ENCODE peak calls at places on chromosome 3, in five cellular contexts. I, C, Z, P and S are unnamed samples.

GRCh38 chr3:95522449-95522848 is 1291.9 kb upstream of the EPHA6 start:
- DNase-seq in I (no peak), C (no peak), Z (no peak), P (no peak), S (no peak)

GRCh38 chr3:149085828-149086231 is 503 bp downstream of the HLTF start:
- DNase-seq in I (no peak), C (peak; percentile 43), Z (peak; percentile 4), P (no peak), S (peak; percentile 30)

GRCh38 chr3:114649331-114649730 is 355.5 kb downstream of the TIGIT start:
- DNase-seq in I (peak; percentile 97), C (no peak), Z (peak; percentile 69), P (no peak), S (no peak)

GRCh38 chr3:37295925-37296324 is 121.5 kb upstream of the LRRFIP2 start:
- DNase-seq in I (no peak), C (no peak), Z (no peak), P (no peak), S (no peak)

GRCh38 chr3:22450785-22451400 is 699.9 kb upstream of the ZNF385D start:
- DNase-seq in I (no peak), C (no peak), Z (no peak), P (peak; percentile 44), S (no peak)

GRCh38 chr3:41304603-41305002 is 105.3 kb downstream of the CTNNB1 start:
- DNase-seq in I (no peak), C (no peak), Z (no peak), P (peak; percentile 52), S (no peak)

GRCh38 chr3:175670572-175670971 is 811.4 kb downstream of the NAALADL2 start:
- DNase-seq in I (no peak), C (no peak), Z (no peak), P (no peak), S (no peak)

GRCh38 chr3:14403636-14404395 is 1.4 kb downstream of the SLC6A6 start:
- DNase-seq in I (no peak), C (peak; percentile 49), Z (peak; percentile 27), P (peak; percentile 57), S (no peak)

GRCh38 chr3:148790370-148790769 is 37.2 kb upstream of the CPB1 start:
- DNase-seq in I (no peak), C (no peak), Z (no peak), P (no peak), S (no peak)

GRCh38 chr3:156694536-156694935 is 20.1 kb downstream of the TIPARP start:
- DNase-seq in I (no peak), C (no peak), Z (no peak), P (no peak), S (no peak)

GRCh38 chr3:162978136-162978535 is 1481.5 kb downstream of the OTOL1 start:
- DNase-seq in I (no peak), C (no peak), Z (no peak), P (no peak), S (no peak)

GRCh38 chr3:40973141-40973540 is 226.2 kb upstream of the CTNNB1 start:
- DNase-seq in I (no peak), C (no peak), Z (no peak), P (no peak), S (no peak)

GRCh38 chr3:27485853-27486252 is 1.7 kb upstream of the SLC4A7 start:
- DNase-seq in I (no peak), C (no peak), Z (no peak), P (no peak), S (no peak)

GRCh38 chr3:190322604-190323240 is 476 bp upstream of the CLDN1 start:
- DNase-seq in I (no peak), C (no peak), Z (no peak), P (no peak), S (no peak)

GRCh38 chr3:126683506-126683905 is 20.5 kb upstream of the CHCHD6 start:
- DNase-seq in I (no peak), C (no peak), Z (no peak), P (peak; percentile 68), S (no peak)

GRCh38 chr3:140954576-140954975 is 12.9 kb downstream of the SLC25A36 start:
- DNase-seq in I (no peak), C (no peak), Z (no peak), P (no peak), S (no peak)

GRCh38 chr3:13303410-13303809 is 116.7 kb downstream of the NUP210 start:
- DNase-seq in I (no peak), C (no peak), Z (no peak), P (no peak), S (no peak)

GRCh38 chr3:114879059-114880031 is 267.7 kb downstream of the ZBTB20 start:
- DNase-seq in I (peak; percentile 86), C (no peak), Z (no peak), P (no peak), S (no peak)

GRCh38 chr3:28556195-28556594 is 207.6 kb upstream of the AZI2 start:
- DNase-seq in I (no peak), C (no peak), Z (no peak), P (no peak), S (no peak)

GRCh38 chr3:156620260-156620659 is 54.1 kb upstream of the TIPARP start:
- DNase-seq in I (no peak), C (peak; percentile 55), Z (peak; percentile 50), P (no peak), S (no peak)

GRCh38 chr3:191737742-191738141 is 276.8 kb downstream of the PYDC2 start:
- DNase-seq in I (no peak), C (no peak), Z (no peak), P (no peak), S (no peak)

GRCh38 chr3:31546152-31546551 is 13.4 kb downstream of the STT3B start:
- DNase-seq in I (no peak), C (no peak), Z (no peak), P (no peak), S (no peak)

GRCh38 chr3:106029941-106030619 is 161.3 kb upstream of the CBLB start:
- DNase-seq in I (no peak), C (no peak), Z (no peak), P (no peak), S (no peak)

GRCh38 chr3:149489060-149489690 is 14.7 kb downstream of the TM4SF4 start:
- DNase-seq in I (peak; percentile 39), C (peak; percentile 25), Z (no peak), P (peak; percentile 44), S (no peak)

GRCh38 chr3:129943020-129943419 is 31.5 kb upstream of the TRH start:
- DNase-seq in I (no peak), C (no peak), Z (no peak), P (no peak), S (no peak)

GRCh38 chr3:47855461-47856383 is 52.8 kb downstream of the DHX30 start:
- DNase-seq in I (no peak), C (no peak), Z (no peak), P (no peak), S (no peak)

GRCh38 chr3:57078366-57079220 is 18.1 kb downstream of the SPATA12 start:
- DNase-seq in I (no peak), C (peak; percentile 57), Z (peak; percentile 30), P (peak; percentile 81), S (no peak)

GRCh38 chr3:25648107-25648535 is 16.6 kb downstream of the TOP2B start:
- DNase-seq in I (peak; percentile 77), C (peak; percentile 73), Z (peak; percentile 77), P (peak; percentile 59), S (peak; percentile 67)

GRCh38 chr3:56725175-56725574 is 42.1 kb upstream of the TASOR start:
- DNase-seq in I (no peak), C (no peak), Z (no peak), P (no peak), S (no peak)

GRCh38 chr3:129181834-129182233 is 1.9 kb downstream of the CNBP start:
- DNase-seq in I (no peak), C (no peak), Z (no peak), P (no peak), S (no peak)

GRCh38 chr3:13161021-13161759 is 88.0 kb upstream of the IQSEC1 start:
- DNase-seq in I (no peak), C (no peak), Z (no peak), P (peak; percentile 64), S (no peak)

GRCh38 chr3:75737831-75738493 is 47.4 kb downstream of the ZNF717 start:
- DNase-seq in I (no peak), C (no peak), Z (no peak), P (no peak), S (no peak)

GRCh38 chr3:180680097-180680430 is 775 bp upstream of the CCDC39 start:
- DNase-seq in I (no peak), C (no peak), Z (no peak), P (peak; percentile 38), S (peak; percentile 36)

GRCh38 chr3:63724987-63725386 is 72.5 kb downstream of the SNTN start:
- DNase-seq in I (no peak), C (no peak), Z (no peak), P (peak; percentile 7), S (no peak)
- TF ChIP-seq REST in I (no peak), C (no peak), Z (no peak), P (no peak), S (no peak)

GRCh38 chr3:169822983-169823382 is 10.3 kb upstream of the LRRC34 start:
- DNase-seq in I (no peak), C (no peak), Z (no peak), P (no peak), S (no peak)

GRCh38 chr3:169822091-169822490 is 9.4 kb upstream of the LRRC34 start:
- DNase-seq in I (no peak), C (no peak), Z (no peak), P (no peak), S (no peak)

GRCh38 chr3:169825316-169825715 is 12.6 kb upstream of the LRRC34 start:
- DNase-seq in I (no peak), C (no peak), Z (no peak), P (no peak), S (no peak)

GRCh38 chr3:169818330-169818729 is 5.6 kb upstream of the LRRC34 start:
- DNase-seq in I (no peak), C (no peak), Z (no peak), P (no peak), S (no peak)

DNA sequence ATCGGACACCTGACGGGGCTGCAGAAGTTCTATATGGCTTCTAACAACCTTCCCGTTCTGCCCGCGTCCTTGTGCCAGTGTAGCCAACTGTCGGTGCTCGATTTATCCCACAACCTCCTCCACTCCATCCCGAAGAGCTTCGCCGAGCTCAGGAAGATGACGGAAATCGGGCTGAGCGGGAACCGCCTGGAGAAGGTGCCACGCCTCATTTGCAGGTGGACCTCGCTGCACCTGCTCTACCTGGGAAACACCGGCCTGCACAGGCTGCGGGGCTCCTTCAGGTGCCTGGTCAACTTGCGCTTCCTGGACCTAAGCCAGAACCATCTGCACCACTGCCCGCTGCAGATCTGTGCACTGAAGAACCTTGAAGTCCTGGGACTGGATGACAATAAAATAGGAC is 9.8 kb upstream of the LRRC34 start:
- DNase-seq in I (no peak), C (no peak), Z (no peak), P (no peak), S (no peak)
- TF ChIP-seq SIN3A in I (no peak), C (no peak), Z (no peak), P (no peak), S (no peak)

GRCh38 chr3:24508423-24508839 is 13.8 kb upstream of the THRB start:
- DNase-seq in I (no peak), C (no peak), Z (no peak), P (no peak), S (no peak)
- TF ChIP-seq REST in I (no peak), C (no peak), Z (no peak), P (no peak), S (no peak)

DNA sequence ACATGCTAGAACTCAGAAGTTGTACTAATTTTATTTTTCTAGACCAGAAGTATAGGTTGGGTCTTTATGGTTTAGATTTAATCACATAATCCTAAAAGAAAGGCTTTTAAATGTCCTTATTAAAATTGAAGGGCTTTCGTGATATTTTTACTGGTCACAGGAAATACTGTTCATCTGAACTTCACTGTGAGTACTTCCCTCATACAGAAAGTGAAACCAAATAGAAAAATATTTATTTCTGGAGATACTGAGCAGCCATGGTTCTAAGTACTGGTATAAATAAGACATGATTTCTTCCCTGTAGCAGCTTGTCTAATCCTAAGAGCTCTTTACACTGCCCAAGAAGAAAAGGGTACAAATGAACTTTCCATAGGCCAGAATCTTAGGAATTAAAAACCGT is 2.0 kb downstream of the SNRK start:
- DNase-seq in I (no peak), C (no peak), Z (no peak), P (no peak), S (no peak)
- TF ChIP-seq SIN3A in I (no peak), C (no peak), Z (no peak), P (no peak), S (no peak)